ENCODE peak calls at places on chromosome 19, in six cellular contexts. A, C, V, U, J and R are unnamed samples.

GRCh38 chr19:10189631-10190425 is 4.9 kb downstream of the DNMT1 start:
- DNase-seq in A (no peak), C (no peak), V (peak; percentile 48), U (no peak), J (no peak), R (no peak)

GRCh38 chr19:2815923-2816322 is 3.7 kb upstream of the ZNF554 start:
- DNase-seq in A (no peak), C (no peak), V (no peak), U (no peak), J (no peak), R (no peak)

GRCh38 chr19:39296055-39296645 is at the start of gene IFNL1:
- DNase-seq in A (no peak), C (no peak), V (no peak), U (no peak), J (no peak), R (no peak)

GRCh38 chr19:49362048-49362925 is at the start of gene TEAD2:
- DNase-seq in A (no peak), C (peak; percentile 28), V (peak; percentile 83), U (peak; percentile 90), J (no peak), R (no peak)

GRCh38 chr19:51101171-51101865 is 6.9 kb downstream of the CTU1 start:
- DNase-seq in A (no peak), C (no peak), V (peak; percentile 57), U (no peak), J (no peak), R (no peak)

GRCh38 chr19:756232-756631 is 5.3 kb downstream of the MISP start:
- DNase-seq in A (no peak), C (peak; percentile 73), V (peak; percentile 33), U (no peak), J (no peak), R (no peak)

GRCh38 chr19:45115809-45116615 is 23.0 kb downstream of the PPP1R37 start:
- DNase-seq in A (no peak), C (no peak), V (no peak), U (no peak), J (no peak), R (no peak)

GRCh38 chr19:13102666-13103584 is at the start of gene LYL1:
- DNase-seq in A (no peak), C (no peak), V (peak; percentile 74), U (peak; percentile 91), J (no peak), R (no peak)

GRCh38 chr19:43591904-43592772 is 3.8 kb downstream of the IRGQ start:
- DNase-seq in A (no peak), C (no peak), V (no peak), U (no peak), J (no peak), R (no peak)

GRCh38 chr19:28556371-28556770 is 656.6 kb downstream of the UQCRFS1 start:
- DNase-seq in A (no peak), C (no peak), V (no peak), U (no peak), J (no peak), R (no peak)

GRCh38 chr19:29677001-29677781 is 11.9 kb downstream of the PLEKHF1 start:
- DNase-seq in A (no peak), C (no peak), V (no peak), U (no peak), J (no peak), R (no peak)

GRCh38 chr19:35845215-35846037 is 6.9 kb downstream of the NPHS1 start:
- DNase-seq in A (no peak), C (no peak), V (peak; percentile 36), U (no peak), J (no peak), R (no peak)

GRCh38 chr19:1068111-1069001 is 1.4 kb downstream of the ARHGAP45 start:
- DNase-seq in A (no peak), C (no peak), V (no peak), U (peak; percentile 45), J (no peak), R (no peak)

GRCh38 chr19:9362905-9363304 is at the start of gene ZNF177:
- DNase-seq in A (no peak), C (no peak), V (peak; percentile 56), U (no peak), J (no peak), R (no peak)

GRCh38 chr19:38055655-38056521 is 148.9 kb downstream of the SIPA1L3 start:
- DNase-seq in A (no peak), C (no peak), V (no peak), U (no peak), J (no peak), R (no peak)

GRCh38 chr19:17598953-17599352 is 43.5 kb downstream of the COLGALT1 start:
- DNase-seq in A (no peak), C (no peak), V (no peak), U (no peak), J (no peak), R (no peak)